ENCODE peak calls at places on chromosomes 12 and 14, in nine cellular contexts. O, Q, F, H, N, S, B, W and T are unnamed samples.

GRCh38 chr14:61451891-61452400 is 130.6 kb downstream of the PRKCH start:
- DNase-seq in O (no peak), Q (no peak), F (no peak), H (no peak), N (no peak), S (no peak), B (no peak), W (no peak), T (no peak)

GRCh38 chr14:68598621-68599447 is 194.0 kb downstream of the ZFP36L1 start:
- DNase-seq in O (peak), Q (no peak), F (peak), H (no peak), N (peak), S (peak), B (peak), W (peak), T (no peak)

GRCh38 chr14:29175706-29176105 is 409.1 kb downstream of the FOXG1 start:
- DNase-seq in O (no peak), Q (no peak), F (no peak), H (no peak), N (no peak), S (no peak), B (no peak), W (no peak), T (no peak)

GRCh38 chr12:52878507-52879393 is 26.1 kb downstream of the KRT8 start:
- DNase-seq in O (no peak), Q (no peak), F (no peak), H (no peak), N (no peak), S (no peak), B (no peak), W (no peak), T (no peak)

GRCh38 chr14:35398095-35398584 is 6.4 kb downstream of the NFKBIA start:
- DNase-seq in O (no peak), Q (no peak), F (no peak), H (no peak), N (no peak), S (no peak), B (no peak), W (no peak), T (no peak)

GRCh38 chr12:4960030-4960429 is 50.3 kb downstream of the KCNA1 start:
- DNase-seq in O (no peak), Q (no peak), F (no peak), H (peak), N (no peak), S (no peak), B (no peak), W (peak), T (no peak)

GRCh38 chr14:49408187-49408963 is 177.8 kb downstream of the RPS29 start:
- DNase-seq in O (no peak), Q (no peak), F (no peak), H (no peak), N (no peak), S (no peak), B (no peak), W (no peak), T (no peak)

GRCh38 chr14:86971292-86971691 is 1021.7 kb downstream of the GALC start:
- DNase-seq in O (no peak), Q (no peak), F (no peak), H (no peak), N (no peak), S (no peak), B (no peak), W (no peak), T (no peak)

GRCh38 chr12:74794522-74794921 is 256.9 kb downstream of the ATXN7L3B start:
- DNase-seq in O (no peak), Q (no peak), F (no peak), H (no peak), N (peak), S (no peak), B (no peak), W (no peak), T (no peak)

GRCh38 chr14:76117789-76118188 is 33.9 kb upstream of the GPATCH2L start:
- DNase-seq in O (no peak), Q (no peak), F (no peak), H (no peak), N (no peak), S (no peak), B (no peak), W (no peak), T (peak)

GRCh38 chr12:7989827-7990491 is 42.6 kb upstream of the FOXJ2 start:
- DNase-seq in O (no peak), Q (peak), F (no peak), H (no peak), N (no peak), S (no peak), B (no peak), W (peak), T (no peak)

GRCh38 chr14:78356406-78356805 is 186.2 kb downstream of the NRXN3 start:
- DNase-seq in O (no peak), Q (no peak), F (no peak), H (peak), N (no peak), S (no peak), B (no peak), W (no peak), T (no peak)

GRCh38 chr14:92160619-92161018 is 38.9 kb downstream of the CPSF2 start:
- DNase-seq in O (no peak), Q (no peak), F (no peak), H (no peak), N (no peak), S (peak), B (no peak), W (no peak), T (no peak)

GRCh38 chr14:90426663-90427062 is 29.8 kb downstream of the CALM1 start:
- DNase-seq in O (no peak), Q (no peak), F (no peak), H (no peak), N (no peak), S (peak), B (no peak), W (peak), T (no peak)

GRCh38 chr12:114136656-114137055 is 170.5 kb upstream of the RBM19 start:
- DNase-seq in O (no peak), Q (no peak), F (no peak), H (no peak), N (no peak), S (no peak), B (no peak), W (no peak), T (no peak)

GRCh38 chr12:53300187-53300586 is 692 bp downstream of the MYG1 start:
- DNase-seq in O (no peak), Q (no peak), F (no peak), H (no peak), N (no peak), S (peak), B (no peak), W (no peak), T (no peak)

GRCh38 chr14:74242055-74243042 is 3.1 kb downstream of the VSX2 start:
- DNase-seq in O (no peak), Q (no peak), F (no peak), H (peak), N (no peak), S (no peak), B (peak), W (no peak), T (no peak)

GRCh38 chr14:103542545-103543088 is 13.6 kb downstream of the TRMT61A start:
- DNase-seq in O (no peak), Q (no peak), F (no peak), H (peak), N (no peak), S (peak), B (no peak), W (peak), T (peak)

GRCh38 chr12:72010365-72010764 is 71.7 kb downstream of the TPH2 start:
- DNase-seq in O (no peak), Q (no peak), F (no peak), H (no peak), N (no peak), S (peak), B (no peak), W (no peak), T (no peak)

GRCh38 chr12:57158186-57158585 is 10.8 kb upstream of the LRP1-AS start:
- DNase-seq in O (no peak), Q (no peak), F (no peak), H (no peak), N (no peak), S (no peak), B (no peak), W (no peak), T (no peak)

GRCh38 chr12:97805086-97805485 is 342.5 kb downstream of the RMST start:
- DNase-seq in O (no peak), Q (no peak), F (no peak), H (peak), N (no peak), S (no peak), B (no peak), W (no peak), T (no peak)

GRCh38 chr12:97800561-97800960 is 338.0 kb downstream of the RMST start:
- DNase-seq in O (no peak), Q (no peak), F (no peak), H (no peak), N (no peak), S (no peak), B (no peak), W (no peak), T (no peak)

DNA sequence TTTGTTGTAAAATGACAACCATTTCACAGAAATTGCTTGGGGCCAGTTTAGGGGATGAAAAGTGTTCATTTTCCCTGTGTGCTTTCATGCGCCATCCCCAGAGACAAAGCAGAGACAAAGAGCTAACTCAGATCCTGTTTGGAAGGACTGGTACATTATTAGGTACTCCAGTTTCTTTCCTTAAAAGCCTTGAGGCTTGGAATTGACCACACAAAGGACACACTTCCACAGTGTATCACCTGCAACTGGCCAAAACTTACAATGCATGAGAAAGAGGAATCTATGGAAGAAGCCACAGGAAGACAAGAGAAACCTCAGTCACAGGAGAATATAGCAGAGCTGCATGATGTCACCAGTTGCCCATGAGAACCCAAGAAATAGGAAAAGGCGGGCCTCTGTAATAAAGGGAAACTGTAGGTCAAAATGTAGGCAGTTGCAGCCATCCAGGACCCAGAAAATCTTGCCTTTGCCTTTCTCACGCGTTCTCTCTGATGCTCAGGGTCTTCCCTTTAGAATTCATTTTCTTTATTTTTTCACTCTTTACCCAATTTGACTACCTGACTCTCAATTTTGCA is 339.0 kb downstream of the RMST start:
- DNase-seq in O (no peak), Q (no peak), F (no peak), H (no peak), N (no peak), S (no peak), B (no peak), W (no peak), T (no peak)
- H3K27ac ChIP-seq in O (no peak), Q (no peak), F (no peak), H (peak), N (no peak), S (no peak), B (no peak), W (no peak), T (no peak)

DNA sequence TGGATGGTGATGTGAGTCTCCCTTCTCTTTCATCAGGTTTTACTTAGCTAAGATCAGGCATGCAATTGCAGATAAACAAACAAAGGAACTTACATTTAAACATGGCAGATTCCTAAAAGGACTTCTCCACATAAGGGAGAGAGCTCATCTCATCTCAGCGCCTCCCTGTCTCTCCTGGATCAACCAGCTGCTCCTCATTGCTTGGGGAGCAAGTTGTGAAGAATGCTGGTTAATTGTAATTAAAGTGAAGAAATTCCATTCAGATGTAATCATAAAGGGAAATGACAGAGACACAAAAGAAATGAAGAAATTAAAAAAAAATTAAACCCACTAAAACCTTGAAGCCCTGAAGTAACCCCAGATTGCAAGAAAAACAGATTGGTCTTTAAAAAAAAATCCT is 104.4 kb upstream of the DIO2 start:
- DNase-seq in O (no peak), Q (no peak), F (no peak), H (no peak), N (no peak), S (peak), B (no peak), W (no peak), T (no peak)
- H3K27ac ChIP-seq in O (no peak), Q (no peak), F (no peak), H (no peak), N (no peak), S (peak), B (no peak), W (peak), T (no peak)

DNA sequence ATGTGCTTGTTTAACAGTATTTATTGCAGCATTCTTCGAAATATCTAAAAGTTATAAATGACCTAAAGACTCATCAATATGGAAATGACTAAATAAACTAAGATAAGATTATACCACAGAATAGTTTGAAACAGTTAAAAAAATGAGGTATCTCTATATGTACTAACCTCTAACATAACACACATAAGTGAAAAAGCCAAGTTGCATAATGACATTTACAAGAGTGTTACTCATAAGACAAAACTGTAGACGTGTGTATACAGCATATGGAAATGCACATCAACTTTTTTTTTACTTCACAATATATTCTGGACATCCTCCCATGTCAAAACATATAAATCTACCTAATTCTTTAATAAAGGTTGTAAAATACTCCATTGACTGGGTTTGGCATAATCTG is 22.8 kb downstream of the CPM start:
- DNase-seq in O (no peak), Q (no peak), F (no peak), H (no peak), N (peak), S (peak), B (no peak), W (no peak), T (no peak)
- H3K27ac ChIP-seq in O (no peak), Q (no peak), F (no peak), H (no peak), N (no peak), S (no peak), B (no peak), W (no peak), T (no peak)

DNA sequence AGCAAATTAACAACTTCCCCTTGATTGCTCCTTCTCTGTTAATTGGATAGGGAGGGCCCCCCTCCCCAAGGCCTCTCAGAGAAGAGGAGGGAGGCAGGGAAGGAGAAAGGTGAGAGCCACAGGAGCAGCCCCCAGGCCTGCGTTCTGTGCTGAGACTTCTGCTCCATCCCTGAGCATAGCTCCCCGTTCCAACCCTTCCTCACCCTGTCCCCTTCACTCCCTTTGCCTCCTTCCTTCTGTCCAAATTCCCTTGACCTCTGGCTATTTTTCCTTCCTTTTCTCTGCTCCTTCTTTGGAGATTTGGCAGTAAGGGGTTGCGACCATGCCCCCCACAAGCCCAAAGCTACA is 793 bp upstream of the ASIC1 start:
- DNase-seq in O (no peak), Q (no peak), F (no peak), H (no peak), N (no peak), S (no peak), B (no peak), W (no peak), T (no peak)
- H3K27ac ChIP-seq in O (peak), Q (no peak), F (no peak), H (no peak), N (no peak), S (no peak), B (no peak), W (no peak), T (no peak)

GRCh38 chr14:31930070-31930469 is 147.0 kb upstream of the ARHGAP5 start:
- DNase-seq in O (no peak), Q (no peak), F (no peak), H (no peak), N (no peak), S (no peak), B (no peak), W (no peak), T (no peak)
- H3K27ac ChIP-seq in O (peak), Q (no peak), F (no peak), H (no peak), N (peak), S (peak), B (no peak), W (peak), T (no peak)